ENCODE peak calls at places on chromosome X, in eight cellular contexts. U is transverse colon, N is MM.1S, B is adrenal gland, M is IMR-90, V is H9, W is fibroblast of lung, A is ovary. S is an unnamed sample.

GRCh38 chrX:38233891-38234807 is 13.5 kb upstream of the SRPX start:
- DNase-seq in U (no peak), N (no peak), B (peak; percentile 65), M (peak; percentile 73), V (no peak), W (peak; percentile 86), A (no peak), S (no peak)

GRCh38 chrX:75038925-75039324 is 113.7 kb upstream of the NEXMIF start:
- DNase-seq in U (no peak), N (no peak), B (no peak), M (peak; percentile 32), V (no peak), W (peak; percentile 6), A (no peak), S (no peak)

GRCh38 chrX:15646543-15646942 is 18.1 kb downstream of the CLTRN start:
- DNase-seq in U (no peak), N (no peak), B (no peak), M (no peak), V (peak; percentile 34), W (no peak), A (no peak), S (no peak)

GRCh38 chrX:115392871-115393270 is 103.4 kb downstream of the LUZP4 start:
- DNase-seq in U (no peak), N (peak; percentile 11), B (no peak), M (no peak), V (no peak), W (no peak), A (no peak), S (no peak)

GRCh38 chrX:76555816-76556215 is 128.3 kb downstream of the MAGEE1 start:
- DNase-seq in U (no peak), N (peak; percentile 73), B (no peak), M (peak; percentile 22), V (peak; percentile 51), W (peak; percentile 7), A (no peak), S (no peak)

GRCh38 chrX:43881410-43882293 is 598 bp downstream of the MAOB start:
- DNase-seq in U (peak; percentile 10), N (no peak), B (peak; percentile 86), M (no peak), V (no peak), W (no peak), A (peak; percentile 40), S (no peak)

GRCh38 chrX:6325437-6325836 is 96.8 kb upstream of the NLGN4X start:
- DNase-seq in U (no peak), N (no peak), B (no peak), M (no peak), V (peak; percentile 31), W (no peak), A (no peak), S (no peak)

GRCh38 chrX:39477438-39478120 is 620.2 kb downstream of the BCOR start:
- DNase-seq in U (peak; percentile 35), N (no peak), B (peak; percentile 58), M (no peak), V (peak; percentile 88), W (peak; percentile 27), A (no peak), S (peak; percentile 58)

GRCh38 chrX:150219374-150220185 is 143.5 kb upstream of the MAMLD1 start:
- DNase-seq in U (no peak), N (no peak), B (no peak), M (peak; percentile 48), V (peak; percentile 45), W (peak; percentile 51), A (no peak), S (no peak)

GRCh38 chrX:110125435-110125834 is 122.5 kb downstream of the TMEM164 start:
- DNase-seq in U (no peak), N (no peak), B (no peak), M (peak; percentile 12), V (peak; percentile 51), W (peak; percentile 5), A (no peak), S (no peak)

GRCh38 chrX:119696251-119696890 is 3.4 kb upstream of the SEPTIN6 start:
- DNase-seq in U (no peak), N (no peak), B (no peak), M (no peak), V (no peak), W (no peak), A (no peak), S (no peak)

GRCh38 chrX:1592863-1593201 is 1.4 kb downstream of the AKAP17A start:
- DNase-seq in U (no peak), N (no peak), B (peak; percentile 60), M (peak; percentile 21), V (no peak), W (no peak), A (peak; percentile 74), S (peak; percentile 43)

GRCh38 chrX:2700405-2701320 is 9.6 kb downstream of the CD99 start:
- DNase-seq in U (no peak), N (no peak), B (no peak), M (no peak), V (no peak), W (no peak), A (no peak), S (no peak)

GRCh38 chrX:54447461-54447860 is 7.3 kb downstream of the TSR2 start:
- DNase-seq in U (no peak), N (no peak), B (no peak), M (no peak), V (peak; percentile 38), W (peak; percentile 21), A (no peak), S (no peak)

GRCh38 chrX:72314881-72315280 is 9.2 kb upstream of the CITED1 start:
- DNase-seq in U (no peak), N (peak; percentile 17), B (no peak), M (no peak), V (no peak), W (no peak), A (no peak), S (no peak)

GRCh38 chrX:110425222-110425621 is 66.6 kb downstream of the RTL9 start:
- DNase-seq in U (no peak), N (no peak), B (no peak), M (no peak), V (no peak), W (no peak), A (no peak), S (no peak)

GRCh38 chrX:97740886-97741285 is 857.2 kb downstream of the RPA4 start:
- DNase-seq in U (no peak), N (no peak), B (no peak), M (no peak), V (no peak), W (peak; percentile 16), A (no peak), S (no peak)

GRCh38 chrX:141405878-141406492 is 163.7 kb upstream of the SPANXC start:
- DNase-seq in U (no peak), N (no peak), B (no peak), M (peak; percentile 83), V (no peak), W (peak; percentile 84), A (no peak), S (no peak)

DNA sequence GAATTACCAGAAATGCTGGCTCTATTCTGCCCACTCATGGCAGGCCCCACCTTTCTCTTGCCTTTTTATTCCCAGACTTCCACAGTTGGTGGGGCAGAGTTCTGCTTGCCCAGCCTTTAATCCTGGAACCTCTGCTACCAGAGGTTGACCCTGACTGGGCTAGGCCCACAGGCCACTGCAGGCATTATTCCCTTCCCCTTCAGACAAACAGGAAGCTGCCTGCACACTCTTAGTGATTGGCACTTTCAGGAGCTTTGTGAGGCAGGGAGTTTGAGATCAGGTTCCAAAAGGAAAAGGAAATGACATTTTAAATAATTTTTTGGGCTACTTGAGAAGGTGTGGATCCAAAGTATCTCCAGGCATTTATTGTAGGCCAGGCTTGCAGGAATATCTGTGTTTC is 18.8 kb downstream of the MSN start:
- DNase-seq in U (no peak), N (no peak), B (no peak), M (no peak), V (no peak), W (no peak), A (no peak), S (no peak)
- H3K4me1 ChIP-seq in U (no peaks in the 10 kb centered on the region), N (peaks cover 49% of the 10 kb centered on the region), B (peaks cover 51% of the 10 kb centered on the region), M (peaks cover 11% of the 10 kb centered on the region), V (no peaks in the 10 kb centered on the region), W (peaks cover 13% of the 10 kb centered on the region), A (no peaks in the 10 kb centered on the region), S (peaks cover 4% of the 10 kb centered on the region)

GRCh38 chrX:8037593-8038348 is 110.6 kb upstream of the PNPLA4 start:
- DNase-seq in U (no peak), N (peak; percentile 70), B (no peak), M (no peak), V (no peak), W (no peak), A (no peak), S (no peak)
- TF ChIP-seq CTCF in U (no peak), N (no peak), B (no peak), M (no peak), V (peak; percentile 26), W (no peak), A (no peak), S (no peak)

DNA sequence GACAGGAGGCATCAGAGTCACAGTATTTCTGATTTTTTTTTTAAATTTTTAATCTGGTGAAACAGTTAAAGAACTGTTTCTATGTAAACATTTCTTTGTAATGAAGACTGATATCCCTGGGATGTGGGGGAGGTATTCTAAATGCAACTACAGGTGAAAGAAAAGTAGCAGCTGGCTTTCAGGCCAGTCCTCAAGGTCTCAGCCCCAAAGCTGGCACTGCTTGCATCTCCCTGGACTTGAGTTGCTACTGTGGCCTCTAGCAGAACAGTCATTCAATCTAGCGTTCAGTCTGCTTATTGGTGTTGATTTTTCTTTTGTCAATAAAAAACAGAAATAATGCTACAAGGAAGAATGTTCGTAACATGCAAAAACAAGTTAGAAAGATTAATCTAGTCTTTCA is 4.9 kb downstream of the MBNL3 start:
- DNase-seq in U (no peak), N (no peak), B (no peak), M (no peak), V (no peak), W (no peak), A (no peak), S (no peak)
- H3K4me1 ChIP-seq in U (peaks cover 4% of the 10 kb centered on the region), N (peaks cover 52% of the 10 kb centered on the region), B (peaks cover 54% of the 10 kb centered on the region), M (no peaks in the 10 kb centered on the region), V (peaks cover 18% of the 10 kb centered on the region), W (no peaks in the 10 kb centered on the region), A (peaks cover 3% of the 10 kb centered on the region), S (peaks cover 11% of the 10 kb centered on the region)

GRCh38 chrX:9343971-9344370 is 120.9 kb upstream of the TBL1X start:
- DNase-seq in U (no peak), N (no peak), B (no peak), M (no peak), V (no peak), W (no peak), A (no peak), S (no peak)

GRCh38 chrX:9342581-9343051 is 122.2 kb upstream of the TBL1X start:
- DNase-seq in U (peak; percentile 85), N (peak; percentile 63), B (peak; percentile 87), M (peak; percentile 80), V (peak; percentile 85), W (peak; percentile 80), A (peak; percentile 88), S (peak; percentile 84)

GRCh38 chrX:9340619-9341304 is 124.1 kb upstream of the TBL1X start:
- DNase-seq in U (peak; percentile 26), N (peak; percentile 50), B (peak; percentile 56), M (peak; percentile 43), V (peak; percentile 29), W (peak; percentile 70), A (peak; percentile 33), S (no peak)

GRCh38 chrX:9339603-9340569 is 125.0 kb upstream of the TBL1X start:
- DNase-seq in U (peak; percentile 22), N (peak; percentile 86), B (peak; percentile 52), M (no peak), V (no peak), W (no peak), A (peak; percentile 33), S (peak; percentile 42)

GRCh38 chrX:9341305-9342201 is 123.3 kb upstream of the TBL1X start:
- DNase-seq in U (peak; percentile 81), N (peak; percentile 82), B (peak; percentile 76), M (peak; percentile 69), V (peak; percentile 34), W (peak; percentile 53), A (peak; percentile 62), S (peak; percentile 66)
- TF ChIP-seq CTCF in U (no peak), N (peak; percentile 14), B (no peak), M (no peak), V (no peak), W (no peak), A (no peak), S (no peak)

S was measured in mucosa of descending colon.